ENCODE peak calls at places on chromosomes 3 and 15, in five cellular contexts. N is naive thymus-derived CD4-positive, alpha-beta T cell; U is AG10803; C is ovary; T is PC-9. H is an unnamed sample.

GRCh38 chr15:88834211-88834812 is 31.1 kb downstream of the ACAN start:
- DNase-seq in U (peak), C (peak), N (no peak), T (no peak), H (peak)

GRCh38 chr3:23576379-23576959 is 229.3 kb upstream of the UBE2E1 start:
- DNase-seq in T (peak), U (no peak), C (no peak), N (no peak), H (no peak)

GRCh38 chr3:105715372-105715771 is 153.4 kb downstream of the CBLB start:
- DNase-seq in T (no peak), C (no peak), U (peak), N (no peak), H (no peak)

GRCh38 chr3:72129384-72130094 is 344.6 kb upstream of the PROK2 start:
- DNase-seq in T (no peak), N (no peak), C (no peak), U (peak), H (no peak)

GRCh38 chr3:31157028-31157694 is 262.7 kb upstream of the GADL1 start:
- DNase-seq in T (no peak), N (no peak), U (no peak), C (no peak), H (no peak)

GRCh38 chr15:48244923-48245322 is 38.8 kb downstream of the SLC12A1 start:
- DNase-seq in C (no peak), U (peak), N (no peak), T (no peak), H (no peak)

GRCh38 chr15:74365619-74366445 is 1.6 kb downstream of the CYP11A1 start:
- DNase-seq in N (no peak), T (peak), C (peak), U (peak), H (no peak)

GRCh38 chr15:100818927-100819326 is 60.7 kb upstream of the ALDH1A3 start:
- DNase-seq in N (no peak), U (peak), T (no peak), C (no peak), H (no peak)

DNA sequence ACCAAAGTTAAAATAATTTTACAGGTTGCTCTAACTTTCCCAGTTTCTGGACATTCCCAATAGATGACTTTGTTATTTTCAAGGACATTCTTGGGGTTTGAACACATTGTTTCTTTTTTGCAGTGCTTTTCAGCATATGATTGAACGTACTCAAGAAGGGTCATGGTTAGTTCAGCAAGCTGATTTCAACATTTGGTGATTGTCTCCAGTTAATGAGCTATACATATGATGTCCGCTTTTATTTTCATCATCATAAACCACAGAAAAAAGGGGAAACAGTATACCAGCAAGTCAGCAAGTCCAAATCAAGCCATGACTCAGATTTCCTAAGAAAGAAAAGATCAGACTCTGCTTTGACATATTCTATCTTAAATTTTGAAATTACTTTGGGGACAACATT is 69.4 kb downstream of the B3GALNT1 start:
- DNase-seq in T (no peak), C (no peak), U (peak), N (no peak), H (no peak)
- H3K4me3 ChIP-seq in T (no peak), C (no peak), U (no peak), N (no peak), H (no peak)

GRCh38 chr3:147377412-147378185 is 28.7 kb downstream of the ZIC4 start:
- DNase-seq in U (no peak), T (no peak), N (no peak), C (no peak), H (no peak)
- H3K4me3 ChIP-seq in U (no peak), T (no peak), N (no peak), C (no peak), H (no peak)

GRCh38 chr15:42011074-42011473 is 9.8 kb downstream of the PLA2G4E start:
- DNase-seq in N (no peak), U (no peak), T (no peak), C (no peak), H (no peak)
- H3K4me3 ChIP-seq in N (no peak), U (no peak), T (no peak), C (no peak), H (no peak)

DNA sequence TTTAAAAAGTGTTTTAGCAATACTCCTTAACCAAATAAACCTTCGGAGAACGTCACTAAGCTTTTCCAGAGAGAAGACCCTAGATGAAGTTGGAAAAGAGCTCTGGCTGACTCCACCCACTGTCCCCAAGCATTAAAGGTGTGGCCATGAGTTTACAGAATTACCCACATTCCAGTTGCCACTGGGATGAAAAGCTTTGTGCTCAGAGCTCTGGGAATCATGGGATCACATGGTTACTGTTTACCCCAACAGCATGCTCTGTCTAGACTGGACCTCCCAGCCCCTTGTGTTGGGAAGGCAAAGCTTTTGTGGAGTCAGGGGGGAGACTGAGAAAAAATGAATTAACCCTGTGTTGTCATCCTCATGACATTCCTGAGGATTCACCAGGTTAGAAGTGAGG is 55.3 kb downstream of the CCK start:
- DNase-seq in N (no peak), T (no peak), C (no peak), U (no peak), H (no peak)
- H3K4me3 ChIP-seq in N (no peak), T (no peak), C (no peak), U (no peak), H (no peak)